ENCODE peak calls at places on chromosomes 11 and 22, in eight cellular contexts. Y is heart right ventricle; I is transverse colon; A is right lobe of liver; G is SJSA1; M is CD8-positive, alpha-beta T cell; N is lung; B is kidney. K is an unnamed sample.

GRCh38 chr11:69429716-69430491 is 51.6 kb upstream of the LINC01488 start:
- DNase-seq in Y (no peak), M (no peak), B (peak; percentile 57), A (peak; percentile 50), G (no peak), N (no peak), I (no peak), K (no peak)

GRCh38 chr11:38582756-38583155 is 1984.7 kb upstream of the RAG2 start:
- DNase-seq in Y (no peak), I (no peak), B (no peak), A (no peak), G (peak; percentile 1), N (no peak), M (no peak), K (no peak)

GRCh38 chr11:23123766-23124165 is 263.5 kb upstream of the CCDC179 start:
- DNase-seq in A (no peak), B (no peak), N (no peak), M (no peak), Y (no peak), I (no peak), G (no peak), K (no peak)

GRCh38 chr11:130480721-130481140 is 32.3 kb downstream of the ADAMTS15 start:
- DNase-seq in Y (no peak), N (no peak), G (no peak), I (no peak), A (no peak), B (no peak), M (no peak), K (no peak)

GRCh38 chr11:133164986-133165385 is 367.3 kb downstream of the OPCML start:
- DNase-seq in A (no peak), N (no peak), Y (no peak), G (no peak), I (no peak), B (no peak), M (no peak), K (no peak)

GRCh38 chr11:86632499-86633269 is 39.7 kb downstream of the ME3 start:
- DNase-seq in N (no peak), M (no peak), B (no peak), A (no peak), Y (no peak), I (no peak), G (peak; percentile 81), K (peak; percentile 80)

GRCh38 chr11:3006505-3007260 is 14.6 kb upstream of the NAP1L4 start:
- DNase-seq in A (peak; percentile 13), M (peak; percentile 83), I (no peak), B (no peak), G (no peak), N (peak; percentile 68), Y (no peak), K (no peak)

GRCh38 chr11:12177739-12178338 is 67.4 kb downstream of the MICAL2 start:
- DNase-seq in A (no peak), M (no peak), I (no peak), B (no peak), Y (no peak), G (no peak), N (no peak), K (no peak)

GRCh38 chr22:41910599-41911291 is 4.1 kb downstream of the SHISA8 start:
- DNase-seq in B (no peak), N (no peak), Y (peak; percentile 49), I (no peak), G (no peak), A (no peak), M (peak; percentile 62), K (no peak)

GRCh38 chr11:116913000-116913399 is 75.6 kb upstream of the APOA1 start:
- DNase-seq in B (no peak), Y (no peak), M (no peak), G (no peak), I (no peak), N (no peak), A (no peak), K (no peak)

GRCh38 chr11:12108875-12109453 is 1.4 kb upstream of the MICAL2 start:
- DNase-seq in B (no peak), M (no peak), A (no peak), N (no peak), Y (no peak), G (no peak), I (no peak), K (no peak)

GRCh38 chr11:66880484-66881211 is 23.8 kb downstream of the LRFN4 start:
- DNase-seq in N (no peak), M (no peak), I (no peak), G (no peak), A (no peak), Y (no peak), B (no peak), K (peak; percentile 49)

GRCh38 chr22:46176508-46177003 is 26.2 kb downstream of the PPARA start:
- DNase-seq in N (no peak), I (no peak), M (no peak), B (no peak), A (no peak), G (no peak), Y (no peak), K (no peak)

GRCh38 chr22:49738566-49738965 is 89.1 kb downstream of the BRD1 start:
- DNase-seq in M (no peak), B (peak; percentile 30), A (no peak), I (no peak), G (no peak), Y (no peak), N (no peak), K (no peak)

GRCh38 chr22:46653596-46653995 is 33.4 kb downstream of the GRAMD4 start:
- DNase-seq in M (no peak), N (no peak), B (no peak), G (no peak), A (no peak), I (peak; percentile 36), Y (no peak), K (no peak)

GRCh38 chr11:61654397-61654829 is 25.8 kb upstream of the DAGLA start:
- DNase-seq in A (peak; percentile 28), I (peak; percentile 53), B (peak; percentile 82), G (no peak), N (peak; percentile 48), M (no peak), Y (peak; percentile 76), K (no peak)

GRCh38 chr11:125168875-125169537 is 4.5 kb downstream of the PKNOX2 start:
- DNase-seq in A (no peak), B (no peak), Y (no peak), M (no peak), N (no peak), I (no peak), G (no peak), K (no peak)

GRCh38 chr22:45587638-45588481 is 83.8 kb upstream of the ATXN10 start:
- DNase-seq in Y (no peak), I (no peak), G (peak; percentile 49), N (no peak), A (no peak), M (no peak), B (peak; percentile 35), K (no peak)

GRCh38 chr11:126797801-126798200 is 202.8 kb downstream of the KIRREL3 start:
- DNase-seq in N (no peak), I (no peak), A (no peak), M (no peak), Y (no peak), B (no peak), G (no peak), K (no peak)

GRCh38 chr11:63919267-63920125 is 2.5 kb upstream of the RCOR2 start:
- DNase-seq in A (no peak), B (no peak), I (peak; percentile 50), M (no peak), Y (peak; percentile 68), N (no peak), G (no peak), K (peak; percentile 94)

DNA sequence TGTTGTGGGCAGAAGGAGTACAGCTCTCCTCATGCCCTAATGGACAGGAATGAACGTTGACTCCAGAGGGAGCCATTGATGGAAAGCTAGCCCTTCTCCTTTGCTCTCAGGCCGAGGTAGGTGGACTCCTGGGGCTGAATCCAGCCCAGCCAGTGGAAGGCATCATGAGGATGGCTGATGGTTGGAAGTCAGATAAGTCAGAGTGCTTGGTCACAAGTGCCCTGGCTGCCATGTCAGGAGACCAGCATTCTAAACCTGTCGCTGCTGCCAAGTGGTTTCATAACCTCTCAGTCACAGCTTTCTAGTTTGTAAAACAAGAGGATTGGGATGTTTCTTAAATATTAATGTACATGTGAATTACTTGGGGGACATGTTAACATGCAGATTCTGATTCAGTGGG is 32.3 kb downstream of the PIWIL4 start:
- DNase-seq in N (no peak), A (no peak), I (no peak), B (no peak), M (no peak), G (no peak), Y (peak; percentile 16), K (no peak)
- H3K27ac ChIP-seq in N (no peak overlapping the region), A (no peak overlapping the region), I (no peak overlapping the region), B (no peak overlapping the region), M (no peak overlapping the region), G (no peak overlapping the region), Y (no peak overlapping the region), K (no peak overlapping the region)

DNA sequence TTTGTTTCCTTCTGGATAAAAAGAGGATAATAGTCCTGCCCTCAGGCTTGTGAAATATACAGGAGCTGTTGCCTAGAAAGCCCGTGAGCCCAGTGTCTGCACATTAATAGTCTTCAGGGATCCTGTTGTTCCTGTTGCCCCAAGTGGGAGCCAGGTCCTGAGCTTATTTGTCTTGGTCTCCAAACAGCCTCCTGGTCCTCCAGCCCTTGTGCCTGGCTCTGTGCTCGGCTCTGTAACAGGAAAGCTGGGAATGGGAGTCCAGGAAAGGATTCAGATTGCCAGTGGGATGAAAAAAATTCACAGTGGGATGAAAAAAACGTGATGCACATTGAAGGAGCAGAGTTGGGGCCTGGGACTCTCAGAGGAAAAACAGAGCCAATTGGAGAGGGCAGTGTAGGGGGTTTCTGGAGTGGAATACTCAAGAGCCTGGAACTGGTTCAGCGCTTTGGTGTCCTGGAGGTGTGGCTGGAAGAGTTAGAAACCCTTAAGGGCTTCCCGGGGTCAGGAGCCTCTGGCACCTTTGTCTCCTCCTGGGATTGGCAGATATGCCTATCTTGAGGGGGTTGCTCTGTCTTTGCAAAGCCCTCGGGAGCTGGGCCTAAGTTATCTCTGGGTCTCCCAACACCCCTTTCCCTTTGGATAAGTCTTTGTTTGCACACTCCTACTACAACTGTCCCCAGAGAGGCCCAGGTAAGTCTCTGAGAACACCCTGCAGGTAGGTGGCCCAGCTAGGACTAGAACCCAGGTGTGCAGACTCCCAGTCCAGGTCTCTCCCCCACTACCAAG is 2.3 kb upstream of the INPPL1 start:
- DNase-seq in G (no peak), A (no peak), B (no peak), Y (no peak), M (peak; percentile 42), I (no peak), N (no peak), K (no peak)
- H3K4me3 ChIP-seq in G (peak overlapping the region; percentile 65), A (peak overlapping the region; percentile 88), B (peak overlapping the region; percentile 80), Y (peak overlapping the region; percentile 94), M (peak overlapping the region; percentile 48), I (peak overlapping the region; percentile 14), N (peak overlapping the region; percentile 18), K (peak overlapping the region; percentile 97)

DNA sequence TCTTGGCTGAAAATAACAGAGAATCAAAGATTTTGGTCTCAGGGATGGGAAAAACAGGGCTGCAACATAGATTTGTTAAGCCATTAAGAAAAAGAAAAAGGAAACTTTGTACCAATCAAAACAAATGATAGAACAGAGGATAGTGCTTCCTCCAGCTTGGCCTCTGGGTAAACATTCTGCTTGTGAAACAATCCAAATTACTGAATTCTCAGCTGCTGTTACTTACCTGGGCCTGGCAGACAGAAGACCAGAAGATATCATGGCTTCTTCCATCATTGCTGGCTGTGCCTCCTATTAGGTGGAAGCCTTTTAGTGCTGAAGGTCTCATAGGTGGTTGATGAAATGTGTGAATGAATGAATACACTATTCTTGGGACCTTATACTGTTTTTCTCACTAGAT is 22.1 kb downstream of the ZNRF3 start:
- DNase-seq in I (no peak), M (no peak), G (no peak), Y (no peak), N (no peak), B (no peak), A (no peak), K (no peak)
- H3K4me1 ChIP-seq in I (peaks cover 54% of the 10 kb centered on the region), M (no peaks in the 10 kb centered on the region), G (peaks cover 17% of the 10 kb centered on the region), Y (peaks cover 35% of the 10 kb centered on the region), N (peaks cover 6% of the 10 kb centered on the region), B (peaks cover 53% of the 10 kb centered on the region), A (no peaks in the 10 kb centered on the region), K (no peaks in the 10 kb centered on the region)

GRCh38 chr11:122661182-122661945 is 5.8 kb downstream of the UBASH3B start:
- DNase-seq in G (no peak), N (no peak), I (no peak), B (no peak), A (no peak), M (no peak), Y (no peak), K (peak; percentile 9)
- H3K27ac ChIP-seq in G (no peak overlapping the region), N (no peak overlapping the region), I (no peak overlapping the region), B (no peak overlapping the region), A (no peak overlapping the region), M (no peak overlapping the region), Y (no peak overlapping the region), K (no peak overlapping the region)